ENCODE peak calls at places on chromosomes 5 and 9, in ten cellular contexts. P, K, L, F, O, Z, U, Y, R and S are unnamed samples.

GRCh38 chr5:105943119-105943518 is 1727.6 kb downstream of the EFNA5 start:
- DNase-seq in Z (no peak), Y (no peak), O (no peak), P (no peak), U (no peak), F (no peak), R (no peak), L (no peak), K (no peak), S (no peak)

GRCh38 chr5:77008413-77008812 is 21.8 kb upstream of the AGGF1 start:
- DNase-seq in O (no peak), K (no peak), R (no peak), P (no peak), L (no peak), U (no peak), Z (no peak), F (no peak), Y (no peak), S (no peak)

GRCh38 chr5:136638084-136638483 is 272.7 kb upstream of the TRPC7 start:
- DNase-seq in K (no peak), P (no peak), U (no peak), Y (no peak), O (no peak), Z (no peak), L (no peak), R (no peak), F (no peak), S (no peak)

GRCh38 chr9:123812984-123813383 is 116.9 kb downstream of the DENND1A start:
- DNase-seq in Y (no peak), U (no peak), R (no peak), O (no peak), F (no peak), L (no peak), Z (no peak), P (no peak), K (no peak), S (no peak)

GRCh38 chr5:135811007-135811406 is 23.5 kb upstream of the SLC25A48 start:
- DNase-seq in L (no peak), Z (peak), O (no peak), K (no peak), U (no peak), Y (no peak), R (no peak), P (no peak), F (no peak), S (no peak)

GRCh38 chr9:13823021-13823420 is 490.9 kb downstream of the NFIB start:
- DNase-seq in R (no peak), U (no peak), K (no peak), Y (no peak), L (peak), P (peak), F (no peak), Z (no peak), O (no peak), S (no peak)

GRCh38 chr5:96033116-96033515 is 71.5 kb upstream of the ELL2 start:
- DNase-seq in P (no peak), L (no peak), K (no peak), Z (no peak), U (no peak), O (no peak), Y (no peak), R (no peak), F (no peak), S (no peak)

GRCh38 chr5:74326571-74327338 is 313.8 kb downstream of the ENC1 start:
- DNase-seq in L (peak), U (peak), F (no peak), Z (no peak), K (no peak), O (no peak), R (peak), Y (no peak), P (peak), S (peak)

GRCh38 chr5:156295434-156295833 is 31.5 kb upstream of the SGCD start:
- DNase-seq in Y (no peak), Z (no peak), U (no peak), F (no peak), K (no peak), O (no peak), L (no peak), P (no peak), R (no peak), S (no peak)

GRCh38 chr5:91787718-91788117 is 404.6 kb upstream of the ARRDC3 start:
- DNase-seq in Z (no peak), O (no peak), U (no peak), K (no peak), Y (no peak), R (peak), F (no peak), P (no peak), L (peak), S (no peak)

GRCh38 chr5:11449217-11449616 is 455.0 kb downstream of the CTNND2 start:
- DNase-seq in L (no peak), K (no peak), O (no peak), F (no peak), U (no peak), R (no peak), Y (no peak), Z (no peak), P (no peak), S (no peak)

GRCh38 chr9:13221741-13222140 is 57.8 kb downstream of the MPDZ start:
- DNase-seq in P (no peak), O (no peak), K (no peak), Y (no peak), Z (no peak), R (no peak), L (no peak), F (no peak), U (no peak), S (no peak)

GRCh38 chr5:173933901-173934300 is 45.8 kb downstream of the CPEB4 start:
- DNase-seq in L (no peak), R (no peak), O (no peak), U (no peak), Z (no peak), K (no peak), F (no peak), Y (no peak), P (no peak), S (no peak)

GRCh38 chr5:133969654-133970324 is 1.4 kb upstream of the C5orf15 start:
- DNase-seq in L (no peak), F (no peak), U (no peak), R (no peak), K (no peak), Z (no peak), Y (no peak), O (no peak), P (peak), S (no peak)

GRCh38 chr5:132477784-132478497 is 12.6 kb downstream of the IRF1 start:
- DNase-seq in Z (peak), U (no peak), P (no peak), L (no peak), F (no peak), K (no peak), Y (no peak), R (no peak), O (no peak), S (no peak)

GRCh38 chr9:2023532-2023931 is 8.4 kb downstream of the SMARCA2 start:
- DNase-seq in K (no peak), F (no peak), U (no peak), Y (no peak), L (no peak), Z (no peak), O (no peak), R (no peak), P (no peak), S (no peak)

GRCh38 chr5:36389245-36389644 is 87.5 kb upstream of the RANBP3L start:
- DNase-seq in P (peak), O (no peak), Y (no peak), L (peak), U (no peak), F (no peak), K (no peak), Z (no peak), R (no peak), S (no peak)

GRCh38 chr5:34524123-34524522 is 132.0 kb upstream of the RAI14 start:
- DNase-seq in F (no peak), Z (no peak), L (peak), O (no peak), Y (no peak), P (peak), U (no peak), R (peak), K (no peak), S (peak)

GRCh38 chr5:17411436-17411835 is 86.6 kb upstream of the TAF11L2 start:
- DNase-seq in Z (no peak), U (no peak), P (peak), O (no peak), K (no peak), L (peak), Y (no peak), F (no peak), R (peak), S (no peak)

GRCh38 chr5:108487951-108488350 is 106.1 kb upstream of the FBXL17 start:
- DNase-seq in P (peak), O (no peak), K (no peak), L (no peak), R (no peak), F (no peak), Z (no peak), U (no peak), Y (no peak), S (no peak)

GRCh38 chr9:136787690-136788400 is 3.3 kb upstream of the TMEM141 start:
- DNase-seq in K (peak), P (peak), U (no peak), Y (peak), F (no peak), O (peak), L (peak), Z (peak), R (no peak), S (peak)

GRCh38 chr9:119365291-119366027 is 3.8 kb downstream of the BRINP1 start:
- DNase-seq in O (peak), Y (no peak), K (peak), R (no peak), P (peak), U (no peak), L (peak), F (no peak), Z (no peak), S (peak)

GRCh38 chr9:31839273-31839672 is 545.2 kb upstream of the ACO1 start:
- DNase-seq in R (peak), Y (no peak), U (no peak), O (no peak), K (no peak), L (peak), Z (no peak), F (no peak), P (no peak), S (no peak)

GRCh38 chr5:2253063-2253653 is 370.4 kb upstream of the IRX4 start:
- DNase-seq in K (no peak), Y (no peak), U (no peak), L (no peak), F (no peak), Z (no peak), O (no peak), P (no peak), R (no peak), S (no peak)

GRCh38 chr5:154997746-154998145 is 15.8 kb upstream of the KIF4B start:
- DNase-seq in O (no peak), Z (no peak), L (no peak), Y (no peak), P (peak), F (no peak), K (no peak), R (peak), U (no peak), S (no peak)

GRCh38 chr5:151080620-151081425 is at the start of gene TNIP1:
- DNase-seq in F (peak), R (peak), L (peak), O (peak), U (peak), Z (peak), K (peak), Y (peak), P (peak), S (peak)

GRCh38 chr5:159449925-159450324 is 119.6 kb upstream of the IL12B start:
- DNase-seq in P (peak), L (peak), O (no peak), U (peak), F (no peak), Y (no peak), Z (no peak), K (no peak), R (no peak), S (peak)

GRCh38 chr5:151216781-151217180 is 7.1 kb downstream of the CCDC69 start:
- DNase-seq in Y (no peak), R (no peak), O (no peak), K (no peak), P (no peak), Z (no peak), F (no peak), L (no peak), U (no peak), S (no peak)